ENCODE peak calls at places on chromosomes 5 and 9, in six cellular contexts. Q is H1, B is GM12878, G is NT2/D1, V is HepG2, W is K562. Y is an unnamed sample.

GRCh38 chr9:4850611-4851010 is 57.9 kb downstream of the RCL1 start:
- DNase-seq in V (no peak), B (no peak), Q (no peak), W (no peak), G (no peak), Y (no peak)

GRCh38 chr5:643811-644271 is 31.7 kb downstream of the CEP72 start:
- DNase-seq in G (no peak), B (peak), V (no peak), Q (no peak), W (no peak), Y (no peak)

GRCh38 chr9:88932766-88933165 is 58.5 kb upstream of the S1PR3 start:
- DNase-seq in V (no peak), B (no peak), W (peak), Q (peak), G (no peak), Y (no peak)

GRCh38 chr9:93656426-93657222 is 80.2 kb downstream of the PHF2 start:
- DNase-seq in V (no peak), W (no peak), G (no peak), Q (no peak), B (no peak), Y (no peak)

GRCh38 chr9:35798658-35799366 is 7.4 kb downstream of the NPR2 start:
- DNase-seq in G (no peak), Q (no peak), B (no peak), V (peak), W (peak), Y (no peak)

GRCh38 chr9:27765266-27765665 is 192.0 kb upstream of the C9orf72 start:
- DNase-seq in V (no peak), W (no peak), B (no peak), Q (no peak), G (no peak), Y (no peak)

GRCh38 chr5:73447234-73448071 is 1.1 kb downstream of the FOXD1 start:
- DNase-seq in B (no peak), V (no peak), W (peak), Q (peak), G (no peak), Y (no peak)

GRCh38 chr5:55675119-55675518 is 37.0 kb downstream of the SLC38A9 start:
- DNase-seq in B (no peak), V (no peak), G (no peak), W (no peak), Q (no peak), Y (no peak)

GRCh38 chr5:65076251-65076869 is 307.6 kb downstream of the CWC27 start:
- DNase-seq in V (peak), B (no peak), Q (peak), W (peak), G (no peak), Y (peak)

GRCh38 chr5:77379558-77380061 is 112.5 kb downstream of the WDR41 start:
- DNase-seq in V (no peak), W (no peak), B (peak), G (no peak), Q (no peak), Y (no peak)

GRCh38 chr5:1851290-1851934 is 31.3 kb downstream of the IRX4 start:
- DNase-seq in B (no peak), V (no peak), G (no peak), W (no peak), Q (peak), Y (no peak)

GRCh38 chr9:37587521-37587920 is 4.9 kb downstream of the TOMM5 start:
- DNase-seq in V (no peak), Q (no peak), W (no peak), B (no peak), G (no peak), Y (no peak)

GRCh38 chr9:90053027-90053426 is 448.2 kb downstream of the GADD45G start:
- DNase-seq in B (no peak), G (peak), W (peak), Q (peak), V (no peak), Y (peak)

GRCh38 chr5:176526462-176526861 is 10.7 kb downstream of the RNF44 start:
- DNase-seq in G (no peak), W (no peak), B (no peak), V (no peak), Q (no peak), Y (no peak)

GRCh38 chr9:19533373-19533772 is 124.6 kb downstream of the ACER2 start:
- DNase-seq in G (no peak), Q (no peak), W (peak), V (no peak), B (no peak), Y (no peak)

GRCh38 chr5:72013741-72014703 is 93.3 kb upstream of the MAP1B start:
- DNase-seq in B (no peak), W (no peak), V (no peak), G (no peak), Q (no peak), Y (no peak)

GRCh38 chr5:132876020-132876759 is 2.7 kb downstream of the LEAP2 start:
- DNase-seq in V (no peak), G (no peak), W (no peak), B (no peak), Q (no peak), Y (no peak)

GRCh38 chr5:150587830-150588494 is 52.5 kb upstream of the SYNPO start:
- DNase-seq in V (no peak), W (no peak), Q (no peak), G (no peak), B (no peak), Y (no peak)

GRCh38 chr5:167096816-167097215 is 1194.6 kb upstream of the WWC1 start:
- DNase-seq in G (no peak), Q (no peak), B (no peak), W (no peak), V (no peak), Y (no peak)

GRCh38 chr5:133384120-133384855 is 228.1 kb downstream of the FSTL4 start:
- DNase-seq in B (no peak), G (no peak), W (no peak), V (no peak), Q (no peak), Y (no peak)

GRCh38 chr5:114010362-114010761 is 351.5 kb upstream of the KCNN2 start:
- DNase-seq in Q (no peak), G (no peak), B (no peak), W (no peak), V (no peak), Y (no peak)

GRCh38 chr9:101128623-101129022 is 100.1 kb downstream of the PLPPR1 start:
- DNase-seq in Q (no peak), B (no peak), V (no peak), G (no peak), W (no peak), Y (no peak)

GRCh38 chr5:153711755-153712154 is 221.3 kb downstream of the GRIA1 start:
- DNase-seq in V (no peak), Q (no peak), W (no peak), G (no peak), B (no peak), Y (no peak)

GRCh38 chr5:159908201-159908940 is 7.9 kb upstream of the ADRA1B start:
- DNase-seq in B (no peak), G (no peak), W (no peak), V (no peak), Q (no peak), Y (no peak)

GRCh38 chr5:88108490-88109279 is 160.0 kb downstream of the TMEM161B start:
- DNase-seq in Q (no peak), W (no peak), B (no peak), G (no peak), V (no peak), Y (no peak)

GRCh38 chr5:67620386-67621039 is 423.9 kb upstream of the CD180 start:
- DNase-seq in G (no peak), Q (no peak), W (no peak), B (no peak), V (no peak), Y (no peak)

GRCh38 chr5:40780199-40780598 is 18.0 kb downstream of the PRKAA1 start:
- DNase-seq in Q (no peak), G (no peak), V (no peak), B (no peak), W (no peak), Y (no peak)

GRCh38 chr9:504921-505821 is 290.5 kb downstream of the DOCK8 start:
- DNase-seq in Q (peak), B (no peak), G (no peak), V (no peak), W (peak), Y (no peak)

GRCh38 chr5:19240150-19240549 is 747.9 kb downstream of the CDH18 start:
- DNase-seq in G (no peak), V (no peak), W (no peak), Q (no peak), B (no peak), Y (no peak)

GRCh38 chr9:87516222-87516930 is 18.7 kb downstream of the DAPK1 start:
- DNase-seq in W (peak), V (peak), B (no peak), G (no peak), Q (no peak), Y (no peak)

GRCh38 chr5:72835633-72836032 is 19.2 kb downstream of the TNPO1 start:
- DNase-seq in W (no peak), B (no peak), Q (no peak), V (no peak), G (no peak), Y (no peak)

GRCh38 chr5:89342106-89342876 is 459.3 kb upstream of the MEF2C start:
- DNase-seq in Q (no peak), V (no peak), B (peak), G (no peak), W (no peak), Y (no peak)

GRCh38 chr9:17734674-17735073 is 155.8 kb downstream of the SH3GL2 start:
- DNase-seq in G (no peak), W (no peak), B (no peak), Q (no peak), V (no peak), Y (no peak)
- TF ChIP-seq ZNF274 in G (no peak), W (no peak), B (no peak), Q (no peak), V (no peak), Y (no peak)

DNA sequence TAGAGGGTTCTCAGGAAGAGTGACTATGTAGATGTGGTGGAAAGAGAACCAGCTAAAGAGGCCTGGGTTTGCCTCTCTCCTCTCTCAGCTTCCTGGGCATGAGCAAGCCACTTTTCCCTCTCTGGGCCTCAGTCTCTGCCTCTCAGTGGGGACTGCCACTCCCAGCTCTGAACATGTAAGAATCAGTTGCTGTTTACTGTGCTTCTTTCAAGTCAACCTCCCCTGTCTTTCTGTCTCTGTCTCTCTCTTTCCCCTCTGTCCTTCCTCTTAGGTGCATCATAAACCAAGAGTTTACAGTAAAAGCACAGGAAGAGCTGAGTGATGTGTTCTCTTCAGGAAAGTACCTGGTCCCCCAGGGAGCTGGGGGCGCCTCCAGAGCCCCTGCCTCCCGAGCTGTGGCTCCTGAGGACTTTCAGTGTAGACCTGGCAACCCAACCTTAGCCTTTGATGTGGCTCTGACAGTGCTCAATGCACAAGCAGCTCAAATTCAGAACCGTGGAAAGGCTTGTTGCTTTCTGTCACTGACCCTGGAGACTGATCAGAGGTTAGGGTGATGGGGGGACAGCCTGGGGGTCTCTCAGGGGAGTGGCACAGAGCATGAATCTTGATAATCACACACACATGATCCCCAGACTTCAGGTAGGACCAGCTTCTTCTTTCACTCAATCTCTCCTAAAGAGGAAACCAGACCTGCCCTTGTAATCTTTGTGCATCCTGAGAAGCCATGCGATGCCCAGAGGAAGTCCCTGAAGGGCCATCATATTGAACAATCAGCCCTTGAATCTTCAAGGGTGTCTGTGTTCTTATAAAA is 59.4 kb upstream of the TNFSF8 start:
- DNase-seq in B (peak), G (no peak), W (no peak), V (no peak), Q (no peak), Y (no peak)
- TF ChIP-seq ZNF274 in B (no peak), G (no peak), W (no peak), V (no peak), Q (no peak), Y (no peak)

GRCh38 chr9:7968642-7969041 is 169.1 kb upstream of the DMAC1 start:
- DNase-seq in W (no peak), B (no peak), Q (no peak), G (no peak), V (no peak), Y (no peak)
- TF ChIP-seq ZNF274 in W (no peak), B (no peak), Q (no peak), G (no peak), V (no peak), Y (no peak)

GRCh38 chr9:127124792-127125191 is 2.4 kb upstream of the ANGPTL2 start:
- DNase-seq in W (no peak), B (no peak), G (no peak), V (no peak), Q (no peak), Y (no peak)
- TF ChIP-seq ZNF274 in W (no peak), B (no peak), G (no peak), V (no peak), Q (no peak), Y (no peak)

GRCh38 chr5:42985129-42986037 is 54.7 kb downstream of the ANXA2R start:
- DNase-seq in W (no peak), Q (no peak), B (no peak), V (peak), G (no peak), Y (peak)

GRCh38 chr5:42984307-42984706 is 55.8 kb downstream of the ANXA2R start:
- DNase-seq in G (no peak), Q (no peak), B (no peak), W (no peak), V (no peak), Y (no peak)

DNA sequence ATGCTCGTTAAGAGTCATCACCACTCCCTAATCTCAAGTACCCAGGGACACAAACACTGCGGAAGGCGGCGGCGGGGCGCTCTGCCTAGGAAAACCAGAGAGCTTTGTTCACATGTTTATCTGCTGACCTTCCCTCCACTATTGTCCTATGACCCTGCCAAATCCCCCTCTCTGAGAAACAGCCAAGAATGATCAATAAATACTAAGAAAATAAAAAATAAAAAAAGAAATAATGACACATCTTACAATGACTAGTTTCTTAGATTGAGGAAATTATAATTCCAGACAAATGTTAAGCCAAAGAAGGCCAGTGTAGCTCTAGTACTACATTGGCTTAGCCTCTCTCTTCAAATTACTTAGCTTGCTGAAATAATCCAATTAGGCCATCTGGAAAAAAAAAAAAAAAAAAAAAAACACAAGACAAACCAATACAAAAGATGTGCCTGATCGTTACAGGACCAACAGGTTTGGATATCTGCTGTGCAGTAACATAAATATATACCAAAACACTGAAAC is 58.0 kb downstream of the ANXA2R start:
- DNase-seq in V (no peak), W (no peak), B (no peak), G (no peak), Q (no peak), Y (no peak)
- TF ChIP-seq ZNF274 in V (no peak), W (no peak), B (no peak), G (no peak), Q (no peak), Y (no peak)